ENCODE peak calls at places on chromosomes 5 and 9, in seven cellular contexts. Y is right atrium auricular region; I is ELR; S is activated T-helper 1 cell treated with anti-CD3 and anti-CD28 coated beads, Interleukin-12 subunit alpha, Interleukin-12 subunit beta, Interleukin-2, Interleukin-4 antibody, amounts not matched to agents 30 ng/mL and 10 ng/mL and 1 ng/mL, durations not matched to agents 14 hours and 24 hours and 36 hours; A is kidney; J is NCI-H1105 treated with DMSO at 0.1 percent for 48 hours; H is anterior cingulate cortex. P is an unnamed sample.
A peak's percentile ranks its signal among the peaks of the same experiment; 100 is the strongest.

GRCh38 chr9:120850315-120850714 is 7.6 kb upstream of the PSMD5 start:
- DNase-seq in I (no peak), S (no peak), Y (no peak), A (no peak), H (no peak), J (no peak), P (no peak)

GRCh38 chr9:134243778-134244467 is 79.6 kb upstream of the RNU6ATAC start:
- DNase-seq in S (peak; percentile 11), A (peak; percentile 47), H (no peak), J (no peak), I (no peak), Y (peak; percentile 68), P (peak; percentile 31)

GRCh38 chr5:34660444-34660843 is 4.3 kb downstream of the RAI14 start:
- DNase-seq in Y (no peak), A (no peak), H (no peak), I (peak; percentile 91), J (no peak), S (no peak), P (no peak)

GRCh38 chr5:139696894-139697658 is 48.9 kb downstream of the CXXC5 start:
- DNase-seq in Y (peak; percentile 80), I (peak; percentile 82), S (no peak), A (peak; percentile 98), J (no peak), H (no peak), P (no peak)

GRCh38 chr9:88266416-88266815 is 121.8 kb upstream of the SPIN1 start:
- DNase-seq in I (peak; percentile 15), H (no peak), A (no peak), Y (no peak), J (no peak), S (no peak), P (no peak)

GRCh38 chr9:108534741-108535140 is 321.0 kb downstream of the ACTL7B start:
- DNase-seq in J (no peak), H (no peak), S (no peak), Y (no peak), A (no peak), I (peak; percentile 95), P (no peak)

GRCh38 chr9:117021881-117022280 is 334.8 kb downstream of the TRIM32 start:
- DNase-seq in Y (no peak), I (no peak), J (no peak), S (no peak), H (no peak), A (no peak), P (no peak)

GRCh38 chr9:131276107-131276888 is at the start of gene FAM78A:
- DNase-seq in I (peak; percentile 15), A (peak; percentile 87), H (no peak), S (no peak), Y (no peak), J (no peak), P (no peak)

GRCh38 chr9:114694146-114694545 is 12.2 kb upstream of the TEX48 start:
- DNase-seq in S (no peak), Y (no peak), H (no peak), A (no peak), I (peak; percentile 81), J (no peak), P (no peak)

GRCh38 chr5:6702633-6703032 is 10.6 kb upstream of the TENT4A start:
- DNase-seq in A (no peak), Y (no peak), I (no peak), S (no peak), J (no peak), H (no peak), P (no peak)

GRCh38 chr5:120454094-120454798 is 9.9 kb upstream of the PRR16 start:
- DNase-seq in H (no peak), S (no peak), A (no peak), J (no peak), I (peak; percentile 64), Y (no peak), P (no peak)

GRCh38 chr9:110083866-110084265 is 124.1 kb downstream of the C9orf152 start:
- DNase-seq in I (peak; percentile 54), S (no peak), Y (no peak), H (no peak), A (no peak), J (no peak), P (no peak)

GRCh38 chr5:11897831-11898230 is 6.4 kb downstream of the CTNND2 start:
- DNase-seq in S (no peak), J (no peak), I (no peak), Y (no peak), H (no peak), A (no peak), P (no peak)

GRCh38 chr5:137501846-137502406 is 2.8 kb upstream of the SPOCK1 start:
- DNase-seq in J (no peak), A (no peak), I (no peak), H (no peak), S (no peak), Y (no peak), P (no peak)

GRCh38 chr5:34039398-34040157 is 3.4 kb downstream of the C1QTNF3 start:
- DNase-seq in H (no peak), J (no peak), Y (no peak), S (no peak), A (no peak), I (no peak), P (no peak)

GRCh38 chr5:4192111-4192510 is 596.5 kb downstream of the IRX1 start:
- DNase-seq in H (no peak), I (no peak), J (no peak), Y (no peak), A (no peak), S (no peak), P (no peak)

GRCh38 chr5:134555223-134555790 is 29.8 kb downstream of the JADE2 start:
- DNase-seq in H (no peak), I (peak; percentile 22), Y (no peak), S (no peak), J (no peak), A (peak; percentile 71), P (no peak)

GRCh38 chr9:16321461-16322119 is 548.9 kb downstream of the BNC2 start:
- DNase-seq in A (peak; percentile 84), S (no peak), H (no peak), J (no peak), I (peak; percentile 77), Y (no peak), P (no peak)